ENCODE peak calls at places on chromosome 1, in eight cellular contexts. E is SK-N-SH, S is fibroblast of lung, K is dorsolateral prefrontal cortex, Y is uterus, L is fibroblast of mammary gland, T is sigmoid colon, F is fibroblast of pulmonary artery. J is an unnamed sample.

GRCh38 chr1:243731301-243731891 is 118.6 kb downstream of the AKT3 start:
- DNase-seq in E (no peak), S (peak), K (no peak), Y (no peak), L (no peak), T (peak), F (peak), J (no peak)

GRCh38 chr1:229344139-229344538 is 1.3 kb upstream of the CCSAP start:
- DNase-seq in E (no peak), S (no peak), K (no peak), Y (no peak), L (peak), T (no peak), F (no peak), J (no peak)

GRCh38 chr1:225809842-225810578 is at the start of gene EPHX1:
- DNase-seq in E (peak), S (peak), K (peak), Y (peak), L (peak), T (peak), F (peak), J (peak)

GRCh38 chr1:221734187-221734586 is 7.7 kb downstream of the DUSP10 start:
- DNase-seq in E (no peak), S (no peak), K (no peak), Y (no peak), L (no peak), T (no peak), F (no peak), J (no peak)

GRCh38 chr1:211378844-211379243 is 52.2 kb downstream of the TRAF5 start:
- DNase-seq in E (no peak), S (peak), K (no peak), Y (no peak), L (peak), T (no peak), F (peak), J (no peak)

GRCh38 chr1:91221017-91221416 is 183.6 kb downstream of the HFM1 start:
- DNase-seq in E (no peak), S (no peak), K (no peak), Y (no peak), L (no peak), T (no peak), F (no peak), J (no peak)

GRCh38 chr1:155177918-155178281 is 4.3 kb downstream of the TRIM46 start:
- DNase-seq in E (no peak), S (no peak), K (no peak), Y (peak), L (no peak), T (no peak), F (no peak), J (no peak)

GRCh38 chr1:162951553-162952315 is 90.8 kb upstream of the CCDC190 start:
- DNase-seq in E (no peak), S (no peak), K (no peak), Y (no peak), L (peak), T (no peak), F (peak), J (no peak)

GRCh38 chr1:201714542-201715276 is 114.2 kb upstream of the IPO9 start:
- DNase-seq in E (no peak), S (peak), K (no peak), Y (peak), L (peak), T (peak), F (peak), J (no peak)

GRCh38 chr1:111484391-111484790 is 10.6 kb downstream of the C1orf162 start:
- DNase-seq in E (no peak), S (no peak), K (no peak), Y (no peak), L (no peak), T (no peak), F (no peak), J (no peak)

GRCh38 chr1:219324629-219325367 is 151.1 kb downstream of the LYPLAL1 start:
- DNase-seq in E (no peak), S (peak), K (no peak), Y (no peak), L (peak), T (no peak), F (peak), J (no peak)

GRCh38 chr1:23613191-23614126 is 54.2 kb upstream of the ID3 start:
- DNase-seq in E (no peak), S (no peak), K (no peak), Y (no peak), L (no peak), T (no peak), F (no peak), J (no peak)
- TF ChIP-seq CTCF in E (no peak), S (no peak), K (no peak), Y (no peak), L (no peak), T (no peak), F (no peak), J (no peak)

GRCh38 chr1:234538062-234538731 is 59.2 kb upstream of the TARBP1 start:
- DNase-seq in E (no peak), S (no peak), K (no peak), Y (no peak), L (no peak), T (peak), F (no peak), J (no peak)

GRCh38 chr1:234540404-234540762 is 61.4 kb upstream of the TARBP1 start:
- DNase-seq in E (no peak), S (no peak), K (no peak), Y (no peak), L (no peak), T (peak), F (no peak), J (no peak)

GRCh38 chr1:234537236-234537635 is 58.3 kb upstream of the TARBP1 start:
- DNase-seq in E (no peak), S (no peak), K (no peak), Y (no peak), L (no peak), T (peak), F (no peak), J (no peak)

GRCh38 chr1:234539666-234540403 is 60.9 kb upstream of the TARBP1 start:
- DNase-seq in E (no peak), S (no peak), K (no peak), Y (no peak), L (no peak), T (peak), F (no peak), J (no peak)

DNA sequence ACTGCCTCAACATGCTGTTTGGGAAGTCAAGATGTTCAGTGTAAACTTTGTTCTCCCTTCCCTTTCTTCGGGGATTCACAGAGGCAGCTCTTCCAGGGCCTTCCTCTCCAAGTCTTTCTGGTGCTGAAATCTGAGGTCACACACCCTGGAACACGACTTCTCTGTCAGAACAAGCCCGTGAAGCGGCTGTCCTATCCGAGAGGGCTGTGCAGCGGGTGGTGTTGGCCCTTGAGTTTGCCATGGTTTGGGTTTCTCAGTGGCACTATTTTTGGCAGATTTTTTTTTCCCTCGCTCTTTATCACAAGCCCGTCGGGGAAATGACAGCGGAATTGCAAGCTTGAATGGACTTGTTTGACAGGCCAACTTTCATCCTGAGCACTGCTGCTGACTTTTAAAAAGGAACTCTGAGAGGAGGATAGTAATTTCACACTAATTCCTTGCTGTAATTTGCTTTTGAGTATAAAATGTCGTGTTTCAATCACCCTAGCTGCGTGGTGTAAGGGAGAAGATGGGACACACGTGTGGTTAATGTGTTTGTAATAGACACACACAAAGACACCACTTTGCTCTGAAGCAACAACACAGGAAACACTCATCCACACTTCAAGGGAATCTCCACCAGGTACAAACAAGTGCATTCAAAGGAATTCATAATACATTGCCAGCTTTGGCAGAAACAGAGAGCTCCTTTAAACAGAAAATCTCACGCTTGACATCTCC is 60.1 kb upstream of the TARBP1 start:
- DNase-seq in E (no peak), S (no peak), K (no peak), Y (no peak), L (no peak), T (peak), F (no peak), J (no peak)
- TF ChIP-seq CTCF in E (no peak), S (no peak), K (no peak), Y (no peak), L (no peak), T (no peak), F (no peak), J (no peak)

GRCh38 chr1:58356402-58356801 is 190.1 kb downstream of the OMA1 start:
- DNase-seq in E (no peak), S (no peak), K (no peak), Y (no peak), L (no peak), T (no peak), F (no peak), J (no peak)
- TF ChIP-seq CTCF in E (no peak), S (no peak), K (no peak), Y (no peak), L (no peak), T (no peak), F (no peak), J (no peak)

DNA sequence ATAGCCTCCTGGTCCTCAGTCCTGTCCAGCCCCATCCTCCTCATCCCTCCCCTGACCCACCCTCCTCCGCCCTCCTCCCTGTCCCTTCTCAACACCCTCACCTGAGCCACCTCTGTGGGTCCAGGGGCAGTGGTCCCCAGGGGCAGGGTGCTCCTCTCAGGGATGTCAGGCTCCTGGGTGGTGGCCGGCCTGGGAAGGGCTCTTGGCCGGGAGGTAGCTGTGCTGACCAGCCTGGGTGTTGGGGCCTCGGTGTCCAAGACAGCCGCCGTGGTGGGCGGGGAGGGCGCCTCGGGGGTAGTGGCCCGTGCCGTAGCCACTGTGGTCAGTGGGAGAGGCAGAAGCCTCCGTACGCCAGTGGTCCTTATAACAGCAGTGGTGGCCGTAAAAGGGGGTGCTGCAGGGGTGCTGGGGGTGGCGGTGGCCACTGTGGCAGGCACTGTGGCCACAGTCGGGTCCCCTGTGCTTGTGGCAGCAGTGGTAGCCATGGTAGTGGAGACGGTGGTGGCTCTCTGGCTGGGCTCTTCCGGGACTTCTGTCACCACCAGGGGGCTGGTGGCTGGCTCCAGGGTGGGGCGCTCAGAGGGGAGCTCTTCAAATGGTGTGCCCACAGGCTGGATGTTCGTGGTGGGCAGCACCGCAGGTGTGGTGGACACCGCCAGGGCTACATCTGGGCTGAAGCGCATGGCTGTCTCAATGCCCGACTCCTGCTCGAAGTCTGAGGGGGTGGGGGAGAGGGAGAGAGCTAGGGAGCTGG is 31.9 kb downstream of the SDC3 start:
- DNase-seq in E (no peak), S (no peak), K (no peak), Y (no peak), L (no peak), T (no peak), F (no peak), J (no peak)
- TF ChIP-seq CTCF in E (no peak), S (no peak), K (no peak), Y (no peak), L (no peak), T (peak), F (no peak), J (peak)

GRCh38 chr1:26119892-26120608 is 8.4 kb downstream of the PDIK1L start:
- DNase-seq in E (no peak), S (no peak), K (no peak), Y (no peak), L (no peak), T (no peak), F (no peak), J (no peak)
- TF ChIP-seq CTCF in E (no peak), S (no peak), K (no peak), Y (no peak), L (no peak), T (no peak), F (no peak), J (no peak)

DNA sequence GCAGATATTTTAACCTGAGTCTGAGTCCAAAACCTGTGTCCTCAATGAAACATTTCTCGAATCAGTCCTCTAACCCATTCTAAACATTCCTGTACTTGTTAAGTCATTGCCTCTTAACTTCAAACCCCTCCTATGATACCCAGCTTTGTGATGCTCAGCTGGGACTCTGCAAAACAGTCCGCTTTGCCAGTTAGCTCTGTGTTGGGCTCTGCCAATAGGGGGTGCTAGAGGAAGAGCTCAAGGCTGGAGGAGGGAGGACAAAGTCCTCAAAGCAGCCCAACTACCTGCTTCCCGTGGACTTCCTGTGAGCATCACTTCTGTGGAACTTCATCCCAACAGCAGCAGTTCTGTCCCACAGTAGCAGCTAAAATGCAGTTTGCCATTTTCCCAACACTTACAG is 38.1 kb upstream of the SYT14 start:
- DNase-seq in E (peak), S (no peak), K (no peak), Y (no peak), L (no peak), T (no peak), F (no peak), J (no peak)
- TF ChIP-seq CTCF in E (peak), S (no peak), K (peak), Y (no peak), L (peak), T (no peak), F (peak), J (peak)